ENCODE peak calls at places on chromosomes 4 and X, in nine cellular contexts. O, R, K, M, B, Q, A, E and Z are unnamed samples.

GRCh38 chrX:56569378-56570061 is 6.1 kb downstream of the UBQLN2 start:
- DNase-seq in O (no peak), R (peak), K (no peak), M (no peak), B (no peak), Q (no peak), A (no peak), E (no peak), Z (no peak)

GRCh38 chrX:52608961-52609360 is 45.7 kb downstream of the SSX7 start:
- DNase-seq in O (no peak), R (no peak), K (no peak), M (no peak), B (no peak), Q (no peak), A (no peak), E (no peak), Z (no peak)

GRCh38 chr4:154743683-154744340 is at the start of gene LRAT:
- DNase-seq in O (no peak), R (peak), K (no peak), M (peak), B (peak), Q (peak), A (no peak), E (no peak), Z (peak)

GRCh38 chrX:134692990-134693389 is 34.7 kb upstream of the PLAC1 start:
- DNase-seq in O (no peak), R (no peak), K (no peak), M (peak), B (no peak), Q (no peak), A (peak), E (no peak), Z (no peak)

GRCh38 chr4:87975466-87975865 is at the start of gene SPP1:
- DNase-seq in O (peak), R (peak), K (peak), M (peak), B (no peak), Q (peak), A (no peak), E (no peak), Z (peak)

GRCh38 chr4:177596035-177596434 is 153.8 kb upstream of the AGA start:
- DNase-seq in O (no peak), R (no peak), K (peak), M (peak), B (no peak), Q (peak), A (peak), E (no peak), Z (no peak)

GRCh38 chr4:148443550-148444295 is 1.5 kb upstream of the NR3C2 start:
- DNase-seq in O (no peak), R (peak), K (no peak), M (no peak), B (peak), Q (peak), A (no peak), E (no peak), Z (peak)

GRCh38 chr4:104064650-104065577 is 345.1 kb upstream of the TACR3 start:
- DNase-seq in O (peak), R (peak), K (peak), M (peak), B (no peak), Q (peak), A (peak), E (peak), Z (peak)

GRCh38 chr4:124703154-124703553 is 9.4 kb downstream of the ANKRD50 start:
- DNase-seq in O (no peak), R (no peak), K (no peak), M (no peak), B (no peak), Q (no peak), A (no peak), E (no peak), Z (no peak)

GRCh38 chr4:56055027-56055976 is 106.6 kb downstream of the CEP135 start:
- DNase-seq in O (no peak), R (no peak), K (no peak), M (no peak), B (no peak), Q (no peak), A (peak), E (no peak), Z (no peak)

GRCh38 chrX:16788477-16788876 is 2.2 kb downstream of the TXLNG start:
- DNase-seq in O (no peak), R (no peak), K (no peak), M (no peak), B (no peak), Q (no peak), A (peak), E (no peak), Z (no peak)

GRCh38 chr4:76705497-76705896 is 192.4 kb downstream of the SOWAHB start:
- DNase-seq in O (no peak), R (no peak), K (no peak), M (no peak), B (no peak), Q (no peak), A (no peak), E (no peak), Z (no peak)

GRCh38 chr4:100063355-100063754 is 113.3 kb upstream of the H2AZ1 start:
- DNase-seq in O (no peak), R (no peak), K (no peak), M (no peak), B (no peak), Q (no peak), A (peak), E (no peak), Z (no peak)

GRCh38 chrX:110045421-110045820 is 42.5 kb downstream of the TMEM164 start:
- DNase-seq in O (no peak), R (no peak), K (no peak), M (no peak), B (no peak), Q (no peak), A (no peak), E (no peak), Z (no peak)

GRCh38 chrX:153580700-153581386 is 18.1 kb downstream of the CCNQ start:
- DNase-seq in O (no peak), R (no peak), K (peak), M (no peak), B (no peak), Q (peak), A (no peak), E (no peak), Z (no peak)
- TF ChIP-seq CTCF in O (no peak), R (no peak), K (peak), M (no peak), B (no peak), Q (peak), A (no peak), E (no peak), Z (no peak)

GRCh38 chr4:80125252-80126177 is 52.5 kb upstream of the ANTXR2 start:
- DNase-seq in O (no peak), R (peak), K (no peak), M (peak), B (no peak), Q (no peak), A (peak), E (no peak), Z (no peak)
- TF ChIP-seq CTCF in O (peak), R (no peak), K (peak), M (peak), B (no peak), Q (peak), A (peak), E (peak), Z (peak)

DNA sequence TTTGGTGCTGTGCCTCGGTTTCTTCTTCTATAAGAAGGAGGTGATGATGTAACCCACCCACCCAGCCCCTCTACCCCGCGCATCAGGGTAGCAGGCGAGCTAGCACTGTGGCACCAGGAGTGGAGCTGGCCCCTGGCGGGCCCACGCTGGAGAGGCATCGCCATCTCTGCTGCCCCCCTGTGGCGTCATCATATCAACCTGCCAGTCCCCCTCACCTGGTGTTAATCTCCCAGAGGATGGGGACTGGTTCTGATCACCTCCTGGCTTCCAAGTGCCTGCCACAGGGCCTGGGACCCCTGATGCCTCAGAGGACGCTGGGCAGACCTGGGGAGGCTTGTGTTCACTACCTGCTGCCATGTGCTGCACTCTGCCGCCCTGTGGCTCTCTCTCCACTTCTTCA is 6.3 kb upstream of the SORCS2 start:
- DNase-seq in O (no peak), R (no peak), K (peak), M (no peak), B (no peak), Q (peak), A (no peak), E (peak), Z (no peak)
- TF ChIP-seq CTCF in O (peak), R (no peak), K (peak), M (peak), B (no peak), Q (peak), A (peak), E (no peak), Z (peak)

GRCh38 chr4:3465698-3466671 is 2.9 kb downstream of the DOK7 start:
- DNase-seq in O (no peak), R (no peak), K (peak), M (no peak), B (peak), Q (peak), A (no peak), E (no peak), Z (no peak)
- TF ChIP-seq CTCF in O (no peak), R (no peak), K (peak), M (no peak), B (no peak), Q (peak), A (peak), E (no peak), Z (peak)

GRCh38 chrX:87299563-87300160 is 217.9 kb upstream of the KLHL4 start:
- DNase-seq in O (no peak), R (peak), K (peak), M (peak), B (no peak), Q (peak), A (peak), E (no peak), Z (no peak)
- TF ChIP-seq CTCF in O (peak), R (no peak), K (peak), M (peak), B (peak), Q (peak), A (peak), E (peak), Z (peak)